ENCODE peak calls at places on chromosomes 2 and 18, in ten cellular contexts. W, R, X, M, I, Q, N, G, U and C are unnamed samples.

GRCh38 chr18:65762556-65762955 is 11.7 kb downstream of the CDH7 start:
- DNase-seq in W (no peak), R (no peak), X (no peak), M (no peak), I (no peak), Q (no peak), N (no peak), G (no peak), U (no peak), C (no peak)

GRCh38 chr2:19021721-19022120 is 336.7 kb downstream of the OSR1 start:
- DNase-seq in W (no peak), R (no peak), X (no peak), M (no peak), I (no peak), Q (no peak), N (no peak), G (no peak), U (no peak), C (no peak)

GRCh38 chr2:219484343-219485200 is 14.1 kb upstream of the GMPPA start:
- DNase-seq in W (no peak), R (no peak), X (no peak), M (no peak), I (peak), Q (no peak), N (no peak), G (peak), U (no peak), C (no peak)

GRCh38 chr2:166334800-166335199 is 40.9 kb downstream of the SCN9A start:
- DNase-seq in W (no peak), R (no peak), X (no peak), M (no peak), I (no peak), Q (no peak), N (no peak), G (peak), U (no peak), C (no peak)

GRCh38 chr18:7562491-7562890 is 4.6 kb upstream of the PTPRM start:
- DNase-seq in W (no peak), R (no peak), X (no peak), M (no peak), I (no peak), Q (no peak), N (no peak), G (no peak), U (no peak), C (no peak)

GRCh38 chr18:37565985-37566478 is 434 bp upstream of the CELF4 start:
- DNase-seq in W (peak), R (peak), X (peak), M (peak), I (peak), Q (no peak), N (peak), G (peak), U (peak), C (peak)

GRCh38 chr2:129923265-129924141 is 56.0 kb upstream of the RAB6C start:
- DNase-seq in W (no peak), R (peak), X (peak), M (no peak), I (peak), Q (no peak), N (no peak), G (peak), U (peak), C (peak)

GRCh38 chr2:121944072-121944829 is 188.8 kb downstream of the TSN start:
- DNase-seq in W (no peak), R (no peak), X (peak), M (peak), I (no peak), Q (no peak), N (no peak), G (no peak), U (peak), C (peak)

GRCh38 chr2:122136071-122136470 is 380.6 kb downstream of the TSN start:
- DNase-seq in W (no peak), R (peak), X (no peak), M (no peak), I (no peak), Q (no peak), N (no peak), G (no peak), U (no peak), C (peak)

GRCh38 chr2:26970928-26971627 is 641 bp downstream of the MAPRE3 start:
- DNase-seq in W (no peak), R (peak), X (no peak), M (no peak), I (no peak), Q (no peak), N (no peak), G (peak), U (no peak), C (no peak)

GRCh38 chr2:97750017-97750416 is 36.6 kb downstream of the ZAP70 start:
- DNase-seq in W (peak), R (no peak), X (no peak), M (no peak), I (no peak), Q (no peak), N (no peak), G (no peak), U (no peak), C (no peak)

GRCh38 chr18:38076346-38077053 is 510.9 kb upstream of the CELF4 start:
- DNase-seq in W (no peak), R (no peak), X (no peak), M (no peak), I (no peak), Q (no peak), N (no peak), G (no peak), U (no peak), C (no peak)

GRCh38 chr2:186308347-186308746 is 177.7 kb upstream of the ZC3H15 start:
- DNase-seq in W (no peak), R (peak), X (peak), M (no peak), I (no peak), Q (no peak), N (no peak), G (no peak), U (no peak), C (peak)

GRCh38 chr2:28544915-28545589 is 49.2 kb downstream of the PLB1 start:
- DNase-seq in W (no peak), R (peak), X (peak), M (no peak), I (no peak), Q (no peak), N (no peak), G (no peak), U (peak), C (no peak)

GRCh38 chr2:158034198-158034831 is 67.4 kb upstream of the UPP2 start:
- DNase-seq in W (no peak), R (peak), X (peak), M (no peak), I (no peak), Q (no peak), N (no peak), G (peak), U (peak), C (peak)

GRCh38 chr2:86807462-86808275 is 17.0 kb upstream of the CD8A start:
- DNase-seq in W (no peak), R (peak), X (peak), M (peak), I (peak), Q (no peak), N (peak), G (peak), U (peak), C (peak)

GRCh38 chr2:120736955-120737801 is 1.5 kb downstream of the GLI2 start:
- DNase-seq in W (peak), R (peak), X (peak), M (peak), I (peak), Q (no peak), N (no peak), G (peak), U (peak), C (peak)

GRCh38 chr18:27276886-27277285 is 91.8 kb upstream of the CHST9 start:
- DNase-seq in W (no peak), R (peak), X (no peak), M (no peak), I (no peak), Q (no peak), N (no peak), G (no peak), U (no peak), C (no peak)

GRCh38 chr2:11633923-11634478 is 36.0 kb downstream of the NTSR2 start:
- DNase-seq in W (peak), R (no peak), X (no peak), M (no peak), I (no peak), Q (no peak), N (no peak), G (no peak), U (no peak), C (no peak)

GRCh38 chr2:83901322-83901721 is 557.8 kb downstream of the SUCLG1 start:
- DNase-seq in W (no peak), R (peak), X (no peak), M (no peak), I (no peak), Q (no peak), N (no peak), G (no peak), U (no peak), C (no peak)